ENCODE peak calls at places on chromosome 11, in seven cellular contexts. H is stimulated activated CD4-positive, alpha-beta T cell treated with anti-CD3 and anti-CD28 coated beads, Interleukin-15, amount 100 ng/mL, for 24 hours; D is HAP-1; A is activated CD4-positive, alpha-beta memory T cell treated with anti-CD3 and anti-CD28 coated beads for 36 hours; F is CD8-positive, alpha-beta memory T cell; X is AML-193; Q is dermis blood vessel endothelial cell. L is an unnamed sample.

GRCh38 chr11:132576706-132577105 is 955.6 kb downstream of the OPCML start:
- DNase-seq in H (no peak), D (no peak), A (no peak), F (no peak), X (no peak), Q (no peak), L (peak; percentile 22)

GRCh38 chr11:47577460-47578041 is 1.2 kb downstream of the KBTBD4 start:
- DNase-seq in H (no peak), D (no peak), A (no peak), F (no peak), X (no peak), Q (no peak), L (no peak)

GRCh38 chr11:44256673-44257291 is 53.2 kb downstream of the ALX4 start:
- DNase-seq in H (no peak), D (no peak), A (no peak), F (no peak), X (no peak), Q (no peak), L (no peak)

GRCh38 chr11:34924714-34925113 is 8.3 kb downstream of the PDHX start:
- DNase-seq in H (no peak), D (no peak), A (no peak), F (no peak), X (no peak), Q (no peak), L (no peak)

GRCh38 chr11:87405843-87406242 is 368.1 kb downstream of the TMEM135 start:
- DNase-seq in H (no peak), D (no peak), A (no peak), F (no peak), X (no peak), Q (no peak), L (no peak)

GRCh38 chr11:75968021-75968685 is 153.1 kb downstream of the UVRAG start:
- DNase-seq in H (no peak), D (no peak), A (no peak), F (no peak), X (no peak), Q (no peak), L (no peak)

GRCh38 chr11:65150513-65151271 is 16.4 kb upstream of the SYVN1 start:
- DNase-seq in H (peak; percentile 53), D (peak; percentile 42), A (peak; percentile 62), F (no peak), X (peak; percentile 98), Q (peak; percentile 80), L (peak; percentile 80)

GRCh38 chr11:35146074-35146521 is 7.1 kb downstream of the CD44 start:
- DNase-seq in H (peak; percentile 89), D (no peak), A (peak; percentile 93), F (peak; percentile 82), X (no peak), Q (no peak), L (no peak)

GRCh38 chr11:12221136-12221535 is 110.7 kb downstream of the MICAL2 start:
- DNase-seq in H (no peak), D (no peak), A (no peak), F (no peak), X (no peak), Q (no peak), L (no peak)

GRCh38 chr11:17413414-17414316 is 25.2 kb upstream of the KCNJ11 start:
- DNase-seq in H (no peak), D (no peak), A (no peak), F (no peak), X (no peak), Q (no peak), L (no peak)

GRCh38 chr11:24145411-24145810 is 351.4 kb upstream of the LUZP2 start:
- DNase-seq in H (no peak), D (no peak), A (no peak), F (no peak), X (no peak), Q (no peak), L (no peak)

GRCh38 chr11:118908264-118908663 is 17.5 kb downstream of the BCL9L start:
- DNase-seq in H (no peak), D (no peak), A (no peak), F (no peak), X (no peak), Q (no peak), L (no peak)

GRCh38 chr11:114399903-114400221 is 449 bp downstream of the C11orf71 start:
- DNase-seq in H (no peak), D (no peak), A (no peak), F (no peak), X (peak; percentile 37), Q (no peak), L (no peak)

GRCh38 chr11:79400717-79401330 is 40.0 kb downstream of the TENM4 start:
- DNase-seq in H (peak; percentile 19), D (peak; percentile 68), A (peak; percentile 22), F (no peak), X (peak; percentile 26), Q (no peak), L (peak; percentile 36)

GRCh38 chr11:1269957-1270356 is 39.5 kb downstream of the TOLLIP start:
- DNase-seq in H (no peak), D (no peak), A (no peak), F (no peak), X (no peak), Q (no peak), L (no peak)

GRCh38 chr11:128627666-128628342 is 40.4 kb upstream of the ETS1 start:
- DNase-seq in H (peak; percentile 58), D (no peak), A (peak; percentile 66), F (peak; percentile 59), X (no peak), Q (no peak), L (no peak)

GRCh38 chr11:112248216-112248615 is 12.4 kb downstream of the PLET1 start:
- DNase-seq in H (no peak), D (no peak), A (no peak), F (no peak), X (no peak), Q (no peak), L (no peak)

GRCh38 chr11:117878939-117879475 is 2.5 kb upstream of the FXYD6 start:
- DNase-seq in H (no peak), D (no peak), A (no peak), F (no peak), X (no peak), Q (no peak), L (no peak)

GRCh38 chr11:75462117-75462653 is 29.2 kb upstream of the KLHL35 start:
- DNase-seq in H (no peak), D (no peak), A (no peak), F (no peak), X (no peak), Q (peak; percentile 30), L (no peak)

GRCh38 chr11:9118277-9118676 is 26.9 kb upstream of the SCUBE2 start:
- DNase-seq in H (no peak), D (no peak), A (no peak), F (no peak), X (no peak), Q (no peak), L (no peak)

GRCh38 chr11:43072096-43072495 is 239.7 kb upstream of the API5 start:
- DNase-seq in H (no peak), D (no peak), A (no peak), F (no peak), X (no peak), Q (no peak), L (peak; percentile 96)

GRCh38 chr11:102831128-102831708 is 12.2 kb downstream of the MMP3 start:
- DNase-seq in H (peak; percentile 26), D (peak; percentile 57), A (peak; percentile 31), F (peak; percentile 33), X (no peak), Q (peak; percentile 73), L (no peak)

GRCh38 chr11:8631395-8632110 is 37.5 kb upstream of the STK33 start:
- DNase-seq in H (no peak), D (no peak), A (no peak), F (no peak), X (no peak), Q (peak; percentile 41), L (peak; percentile 44)

GRCh38 chr11:43177938-43178337 is 133.9 kb upstream of the API5 start:
- DNase-seq in H (no peak), D (no peak), A (no peak), F (no peak), X (no peak), Q (no peak), L (no peak)

GRCh38 chr11:22461626-22462025 is 123.4 kb downstream of the SLC17A6 start:
- DNase-seq in H (no peak), D (no peak), A (no peak), F (no peak), X (no peak), Q (no peak), L (no peak)

GRCh38 chr11:23022854-23023253 is 162.6 kb upstream of the CCDC179 start:
- DNase-seq in H (no peak), D (no peak), A (no peak), F (no peak), X (no peak), Q (no peak), L (no peak)

GRCh38 chr11:122069946-122070345 is 46.1 kb downstream of the BLID start:
- DNase-seq in H (peak; percentile 11), D (peak; percentile 91), A (peak; percentile 10), F (no peak), X (no peak), Q (peak; percentile 94), L (peak; percentile 91)

GRCh38 chr11:45895553-45896259 is 10.3 kb downstream of the MAPK8IP1 start:
- DNase-seq in H (no peak), D (no peak), A (no peak), F (no peak), X (no peak), Q (no peak), L (no peak)

GRCh38 chr11:7536102-7536501 is 22.3 kb downstream of the PPFIBP2 start:
- DNase-seq in H (peak; percentile 29), D (peak; percentile 52), A (no peak), F (no peak), X (no peak), Q (no peak), L (no peak)

GRCh38 chr11:1656061-1656441 is 26.5 kb downstream of the KRTAP5-5 start:
- DNase-seq in H (no peak), D (no peak), A (peak; percentile 4), F (no peak), X (no peak), Q (no peak), L (no peak)

GRCh38 chr11:8006349-8006977 is 19.3 kb downstream of the EIF3F start:
- DNase-seq in H (peak; percentile 56), D (peak; percentile 75), A (peak; percentile 59), F (peak; percentile 64), X (peak; percentile 46), Q (peak; percentile 82), L (peak; percentile 62)

GRCh38 chr11:134342572-134343340 is 11.0 kb downstream of the GLB1L2 start:
- DNase-seq in H (no peak), D (no peak), A (no peak), F (no peak), X (no peak), Q (no peak), L (no peak)

GRCh38 chr11:12077535-12078280 is 32.7 kb upstream of the MICAL2 start:
- DNase-seq in H (no peak), D (no peak), A (no peak), F (no peak), X (no peak), Q (no peak), L (no peak)

GRCh38 chr11:1888811-1889526 is 2.7 kb downstream of the PRR33 start:
- DNase-seq in H (peak; percentile 83), D (no peak), A (peak; percentile 84), F (peak; percentile 87), X (peak; percentile 68), Q (no peak), L (no peak)

GRCh38 chr11:1157645-1158591 is at the start of gene MUC5AC:
- DNase-seq in H (no peak), D (no peak), A (peak; percentile 7), F (no peak), X (no peak), Q (no peak), L (no peak)

GRCh38 chr11:130633466-130633865 is 185.0 kb downstream of the ADAMTS15 start:
- DNase-seq in H (no peak), D (no peak), A (no peak), F (no peak), X (no peak), Q (no peak), L (no peak)